ENCODE peak calls at places on chromosomes 13 and 19, in ten cellular contexts. One of them, this sample, is unnamed.

GRCh38 chr13:104385409-104385808 is 1319.2 kb upstream of the SLC10A2 start:
- DNase-seq in DMS53: no peak
- DNase-seq in AG09309: no peak
- DNase-seq in heart left ventricle: no peak
- DNase-seq in HS-5: no peak
- DNase-seq in esophagus squamous epithelium: no peak
- DNase-seq in T-helper 17 cell: no peak
- DNase-seq in stromal cell of bone marrow: peak; percentile 9
- DNase-seq in stimulated activated CD4-positive, alpha-beta T cell treated with anti-CD3 and anti-CD28 coated beads, Interleukin-15, amount 100 ng/mL, for 48 hours: no peak
- DNase-seq in Karpas-422: no peak
- DNase-seq in this sample: no peak

GRCh38 chr13:65260938-65261880 is 1968.9 kb downstream of the PCDH9 start:
- DNase-seq in DMS53: no peak
- DNase-seq in AG09309: no peak
- DNase-seq in heart left ventricle: no peak
- DNase-seq in HS-5: no peak
- DNase-seq in esophagus squamous epithelium: no peak
- DNase-seq in T-helper 17 cell: no peak
- DNase-seq in stromal cell of bone marrow: no peak
- DNase-seq in stimulated activated CD4-positive, alpha-beta T cell treated with anti-CD3 and anti-CD28 coated beads, Interleukin-15, amount 100 ng/mL, for 48 hours: no peak
- DNase-seq in Karpas-422: peak; percentile 44
- DNase-seq in this sample: no peak

GRCh38 chr19:10730932-10731331 is 13.1 kb downstream of the DNM2 start:
- DNase-seq in DMS53: no peak
- DNase-seq in AG09309: no peak
- DNase-seq in heart left ventricle: no peak
- DNase-seq in HS-5: no peak
- DNase-seq in esophagus squamous epithelium: no peak
- DNase-seq in T-helper 17 cell: no peak
- DNase-seq in stromal cell of bone marrow: no peak
- DNase-seq in stimulated activated CD4-positive, alpha-beta T cell treated with anti-CD3 and anti-CD28 coated beads, Interleukin-15, amount 100 ng/mL, for 48 hours: no peak
- DNase-seq in Karpas-422: no peak
- DNase-seq in this sample: no peak

GRCh38 chr13:66459143-66459542 is 771.0 kb downstream of the PCDH9 start:
- DNase-seq in DMS53: no peak
- DNase-seq in AG09309: no peak
- DNase-seq in heart left ventricle: no peak
- DNase-seq in HS-5: no peak
- DNase-seq in esophagus squamous epithelium: no peak
- DNase-seq in T-helper 17 cell: no peak
- DNase-seq in stromal cell of bone marrow: no peak
- DNase-seq in stimulated activated CD4-positive, alpha-beta T cell treated with anti-CD3 and anti-CD28 coated beads, Interleukin-15, amount 100 ng/mL, for 48 hours: no peak
- DNase-seq in Karpas-422: no peak
- DNase-seq in this sample: no peak

GRCh38 chr13:99265823-99266426 is 7.7 kb upstream of the GPR18 start:
- DNase-seq in DMS53: peak; percentile 52
- DNase-seq in AG09309: no peak
- DNase-seq in heart left ventricle: no peak
- DNase-seq in HS-5: no peak
- DNase-seq in esophagus squamous epithelium: no peak
- DNase-seq in T-helper 17 cell: no peak
- DNase-seq in stromal cell of bone marrow: peak; percentile 31
- DNase-seq in stimulated activated CD4-positive, alpha-beta T cell treated with anti-CD3 and anti-CD28 coated beads, Interleukin-15, amount 100 ng/mL, for 48 hours: no peak
- DNase-seq in Karpas-422: peak; percentile 86
- DNase-seq in this sample: no peak

GRCh38 chr19:6047741-6048231 is 62.5 kb downstream of the RFX2 start:
- DNase-seq in DMS53: peak; percentile 63
- DNase-seq in AG09309: no peak
- DNase-seq in heart left ventricle: no peak
- DNase-seq in HS-5: no peak
- DNase-seq in esophagus squamous epithelium: no peak
- DNase-seq in T-helper 17 cell: no peak
- DNase-seq in stromal cell of bone marrow: no peak
- DNase-seq in stimulated activated CD4-positive, alpha-beta T cell treated with anti-CD3 and anti-CD28 coated beads, Interleukin-15, amount 100 ng/mL, for 48 hours: no peak
- DNase-seq in Karpas-422: peak; percentile 58
- DNase-seq in this sample: peak; percentile 42

GRCh38 chr19:2594319-2594718 is 108.2 kb downstream of the GNG7 start:
- DNase-seq in DMS53: no peak
- DNase-seq in AG09309: no peak
- DNase-seq in heart left ventricle: no peak
- DNase-seq in HS-5: no peak
- DNase-seq in esophagus squamous epithelium: no peak
- DNase-seq in T-helper 17 cell: no peak
- DNase-seq in stromal cell of bone marrow: no peak
- DNase-seq in stimulated activated CD4-positive, alpha-beta T cell treated with anti-CD3 and anti-CD28 coated beads, Interleukin-15, amount 100 ng/mL, for 48 hours: no peak
- DNase-seq in Karpas-422: no peak
- DNase-seq in this sample: no peak

GRCh38 chr19:10478903-10479384 is 24.2 kb downstream of the KEAP1 start:
- DNase-seq in DMS53: peak; percentile 96
- DNase-seq in AG09309: no peak
- DNase-seq in heart left ventricle: peak; percentile 92
- DNase-seq in HS-5: no peak
- DNase-seq in esophagus squamous epithelium: peak; percentile 25
- DNase-seq in T-helper 17 cell: peak; percentile 83
- DNase-seq in stromal cell of bone marrow: peak; percentile 87
- DNase-seq in stimulated activated CD4-positive, alpha-beta T cell treated with anti-CD3 and anti-CD28 coated beads, Interleukin-15, amount 100 ng/mL, for 48 hours: peak; percentile 86
- DNase-seq in Karpas-422: peak; percentile 65
- DNase-seq in this sample: peak; percentile 95

GRCh38 chr19:49832556-49832955 is 14.5 kb downstream of the MED25 start:
- DNase-seq in DMS53: no peak
- DNase-seq in AG09309: no peak
- DNase-seq in heart left ventricle: no peak
- DNase-seq in HS-5: no peak
- DNase-seq in esophagus squamous epithelium: no peak
- DNase-seq in T-helper 17 cell: no peak
- DNase-seq in stromal cell of bone marrow: no peak
- DNase-seq in stimulated activated CD4-positive, alpha-beta T cell treated with anti-CD3 and anti-CD28 coated beads, Interleukin-15, amount 100 ng/mL, for 48 hours: no peak
- DNase-seq in Karpas-422: no peak
- DNase-seq in this sample: no peak

GRCh38 chr19:9054768-9055167 is 32.1 kb upstream of the OR1M1 start:
- DNase-seq in DMS53: no peak
- DNase-seq in AG09309: no peak
- DNase-seq in heart left ventricle: no peak
- DNase-seq in HS-5: no peak
- DNase-seq in esophagus squamous epithelium: no peak
- DNase-seq in T-helper 17 cell: no peak
- DNase-seq in stromal cell of bone marrow: no peak
- DNase-seq in stimulated activated CD4-positive, alpha-beta T cell treated with anti-CD3 and anti-CD28 coated beads, Interleukin-15, amount 100 ng/mL, for 48 hours: no peak
- DNase-seq in Karpas-422: no peak
- DNase-seq in this sample: peak; percentile 20

GRCh38 chr19:22144394-22144793 is 52.4 kb downstream of the ZNF676 start:
- DNase-seq in DMS53: peak; percentile 47
- DNase-seq in AG09309: no peak
- DNase-seq in heart left ventricle: no peak
- DNase-seq in HS-5: no peak
- DNase-seq in esophagus squamous epithelium: no peak
- DNase-seq in T-helper 17 cell: no peak
- DNase-seq in stromal cell of bone marrow: no peak
- DNase-seq in stimulated activated CD4-positive, alpha-beta T cell treated with anti-CD3 and anti-CD28 coated beads, Interleukin-15, amount 100 ng/mL, for 48 hours: no peak
- DNase-seq in Karpas-422: peak; percentile 63
- DNase-seq in this sample: no peak

GRCh38 chr19:32945260-32945659 is 26.5 kb downstream of the CEP89 start:
- DNase-seq in DMS53: peak; percentile 37
- DNase-seq in AG09309: no peak
- DNase-seq in heart left ventricle: no peak
- DNase-seq in HS-5: no peak
- DNase-seq in esophagus squamous epithelium: no peak
- DNase-seq in T-helper 17 cell: no peak
- DNase-seq in stromal cell of bone marrow: no peak
- DNase-seq in stimulated activated CD4-positive, alpha-beta T cell treated with anti-CD3 and anti-CD28 coated beads, Interleukin-15, amount 100 ng/mL, for 48 hours: no peak
- DNase-seq in Karpas-422: no peak
- DNase-seq in this sample: no peak

GRCh38 chr19:39679791-39680168 is 24.1 kb downstream of the LGALS16 start:
- DNase-seq in DMS53: no peak
- DNase-seq in AG09309: no peak
- DNase-seq in heart left ventricle: no peak
- DNase-seq in HS-5: no peak
- DNase-seq in esophagus squamous epithelium: no peak
- DNase-seq in T-helper 17 cell: no peak
- DNase-seq in stromal cell of bone marrow: no peak
- DNase-seq in stimulated activated CD4-positive, alpha-beta T cell treated with anti-CD3 and anti-CD28 coated beads, Interleukin-15, amount 100 ng/mL, for 48 hours: peak; percentile 47
- DNase-seq in Karpas-422: no peak
- DNase-seq in this sample: no peak

GRCh38 chr13:82758056-82758455 is 1124.2 kb downstream of the SLITRK1 start:
- DNase-seq in DMS53: peak; percentile 17
- DNase-seq in AG09309: no peak
- DNase-seq in heart left ventricle: no peak
- DNase-seq in HS-5: no peak
- DNase-seq in esophagus squamous epithelium: no peak
- DNase-seq in T-helper 17 cell: no peak
- DNase-seq in stromal cell of bone marrow: no peak
- DNase-seq in stimulated activated CD4-positive, alpha-beta T cell treated with anti-CD3 and anti-CD28 coated beads, Interleukin-15, amount 100 ng/mL, for 48 hours: no peak
- DNase-seq in Karpas-422: peak; percentile 44
- DNase-seq in this sample: no peak

GRCh38 chr19:9381367-9381785 is 18.6 kb downstream of the ZNF177 start:
- DNase-seq in DMS53: no peak
- DNase-seq in AG09309: no peak
- DNase-seq in heart left ventricle: no peak
- DNase-seq in HS-5: no peak
- DNase-seq in esophagus squamous epithelium: no peak
- DNase-seq in T-helper 17 cell: no peak
- DNase-seq in stromal cell of bone marrow: no peak
- DNase-seq in stimulated activated CD4-positive, alpha-beta T cell treated with anti-CD3 and anti-CD28 coated beads, Interleukin-15, amount 100 ng/mL, for 48 hours: no peak
- DNase-seq in Karpas-422: no peak
- DNase-seq in this sample: no peak

GRCh38 chr19:30374791-30375650 is 2.8 kb downstream of the ZNF536 start:
- DNase-seq in DMS53: no peak
- DNase-seq in AG09309: no peak
- DNase-seq in heart left ventricle: no peak
- DNase-seq in HS-5: no peak
- DNase-seq in esophagus squamous epithelium: no peak
- DNase-seq in T-helper 17 cell: no peak
- DNase-seq in stromal cell of bone marrow: no peak
- DNase-seq in stimulated activated CD4-positive, alpha-beta T cell treated with anti-CD3 and anti-CD28 coated beads, Interleukin-15, amount 100 ng/mL, for 48 hours: no peak
- DNase-seq in Karpas-422: no peak
- DNase-seq in this sample: peak; percentile 20

GRCh38 chr13:42574435-42575311 is 721 bp downstream of the TNFSF11 start:
- DNase-seq in DMS53: peak; percentile 40
- DNase-seq in AG09309: no peak
- DNase-seq in heart left ventricle: no peak
- DNase-seq in HS-5: no peak
- DNase-seq in esophagus squamous epithelium: no peak
- DNase-seq in T-helper 17 cell: no peak
- DNase-seq in stromal cell of bone marrow: no peak
- DNase-seq in stimulated activated CD4-positive, alpha-beta T cell treated with anti-CD3 and anti-CD28 coated beads, Interleukin-15, amount 100 ng/mL, for 48 hours: peak; percentile 58
- DNase-seq in Karpas-422: no peak
- DNase-seq in this sample: no peak

GRCh38 chr13:113647351-113648217 is 10.4 kb downstream of the ATP4B start:
- DNase-seq in DMS53: peak; percentile 89
- DNase-seq in AG09309: no peak
- DNase-seq in heart left ventricle: peak; percentile 94
- DNase-seq in HS-5: no peak
- DNase-seq in esophagus squamous epithelium: peak; percentile 12
- DNase-seq in T-helper 17 cell: no peak
- DNase-seq in stromal cell of bone marrow: peak; percentile 21
- DNase-seq in stimulated activated CD4-positive, alpha-beta T cell treated with anti-CD3 and anti-CD28 coated beads, Interleukin-15, amount 100 ng/mL, for 48 hours: no peak
- DNase-seq in Karpas-422: no peak
- DNase-seq in this sample: peak; percentile 94

GRCh38 chr13:37187110-37187509 is 81.6 kb upstream of the CSNK1A1L start:
- DNase-seq in DMS53: no peak
- DNase-seq in AG09309: peak; percentile 80
- DNase-seq in heart left ventricle: no peak
- DNase-seq in HS-5: no peak
- DNase-seq in esophagus squamous epithelium: no peak
- DNase-seq in T-helper 17 cell: no peak
- DNase-seq in stromal cell of bone marrow: no peak
- DNase-seq in stimulated activated CD4-positive, alpha-beta T cell treated with anti-CD3 and anti-CD28 coated beads, Interleukin-15, amount 100 ng/mL, for 48 hours: no peak
- DNase-seq in Karpas-422: no peak
- DNase-seq in this sample: no peak

GRCh38 chr13:114132419-114133121 is at the start of gene RASA3:
- DNase-seq in DMS53: peak; percentile 77
- DNase-seq in AG09309: no peak
- DNase-seq in heart left ventricle: peak; percentile 91
- DNase-seq in HS-5: no peak
- DNase-seq in esophagus squamous epithelium: no peak
- DNase-seq in T-helper 17 cell: peak; percentile 44
- DNase-seq in stromal cell of bone marrow: peak; percentile 65
- DNase-seq in stimulated activated CD4-positive, alpha-beta T cell treated with anti-CD3 and anti-CD28 coated beads, Interleukin-15, amount 100 ng/mL, for 48 hours: no peak
- DNase-seq in Karpas-422: peak; percentile 87
- DNase-seq in this sample: peak; percentile 68

GRCh38 chr19:6215701-6216235 is 64.0 kb downstream of the MLLT1 start:
- DNase-seq in DMS53: no peak
- DNase-seq in AG09309: no peak
- DNase-seq in heart left ventricle: peak; percentile 58
- DNase-seq in HS-5: no peak
- DNase-seq in esophagus squamous epithelium: no peak
- DNase-seq in T-helper 17 cell: no peak
- DNase-seq in stromal cell of bone marrow: no peak
- DNase-seq in stimulated activated CD4-positive, alpha-beta T cell treated with anti-CD3 and anti-CD28 coated beads, Interleukin-15, amount 100 ng/mL, for 48 hours: no peak
- DNase-seq in Karpas-422: no peak
- DNase-seq in this sample: no peak

GRCh38 chr19:13906525-13906904 is 514 bp downstream of the CC2D1A start:
- DNase-seq in DMS53: peak; percentile 64
- DNase-seq in AG09309: no peak
- DNase-seq in heart left ventricle: no peak
- DNase-seq in HS-5: no peak
- DNase-seq in esophagus squamous epithelium: no peak
- DNase-seq in T-helper 17 cell: peak; percentile 14
- DNase-seq in stromal cell of bone marrow: no peak
- DNase-seq in stimulated activated CD4-positive, alpha-beta T cell treated with anti-CD3 and anti-CD28 coated beads, Interleukin-15, amount 100 ng/mL, for 48 hours: peak; percentile 15
- DNase-seq in Karpas-422: peak; percentile 50
- DNase-seq in this sample: peak; percentile 27

GRCh38 chr19:1016647-1017114 is 4.2 kb downstream of the TMEM259 start:
- DNase-seq in DMS53: no peak
- DNase-seq in AG09309: no peak
- DNase-seq in heart left ventricle: no peak
- DNase-seq in HS-5: no peak
- DNase-seq in esophagus squamous epithelium: no peak
- DNase-seq in T-helper 17 cell: no peak
- DNase-seq in stromal cell of bone marrow: no peak
- DNase-seq in stimulated activated CD4-positive, alpha-beta T cell treated with anti-CD3 and anti-CD28 coated beads, Interleukin-15, amount 100 ng/mL, for 48 hours: no peak
- DNase-seq in Karpas-422: no peak
- DNase-seq in this sample: no peak